ENCODE peak calls at places on chromosomes 12 and 14, in four cellular contexts. V is KBM-7; G is left ventricle myocardium inferior; C is activated CD4-positive, alpha-beta T cell treated with anti-CD3 and anti-CD28 coated beads, Interleukin-2, amount 50 U/mL, for 4 hours. A is an unnamed sample.
A peak's percentile ranks its signal among the peaks of the same experiment; 100 is the strongest.

GRCh38 chr14:100816286-100816949 is 9.5 kb upstream of the MEG3 start:
- DNase-seq in V (no peak), G (no peak), C (no peak), A (no peak)

GRCh38 chr12:131720241-131720640 is 9.4 kb downstream of the SFSWAP start:
- DNase-seq in C (no peak), G (no peak), V (no peak), A (no peak)

GRCh38 chr12:1936406-1937320 is 18.2 kb upstream of the CACNA2D4 start:
- DNase-seq in G (peak; percentile 65), V (peak; percentile 14), C (no peak), A (no peak)

GRCh38 chr12:102883204-102883799 is 33.7 kb downstream of the PAH start:
- DNase-seq in G (peak; percentile 24), C (peak; percentile 5), V (peak; percentile 59), A (peak; percentile 39)

GRCh38 chr14:95935228-95935822 is 58.7 kb downstream of the TUNAR start:
- DNase-seq in V (peak; percentile 28), C (no peak), G (no peak), A (peak; percentile 23)

GRCh38 chr12:66011731-66012130 is 118.8 kb downstream of the LLPH start:
- DNase-seq in C (no peak), G (no peak), V (no peak), A (no peak)

GRCh38 chr14:75811862-75812505 is 150.9 kb downstream of the TTLL5 start:
- DNase-seq in V (no peak), G (no peak), C (no peak), A (no peak)

GRCh38 chr12:59403259-59403932 is 192.4 kb upstream of the SLC16A7 start:
- DNase-seq in C (no peak), V (peak; percentile 51), G (no peak), A (peak; percentile 59)

GRCh38 chr12:57479376-57480115 is at the start of gene ARHGAP9:
- DNase-seq in V (no peak), G (no peak), C (peak; percentile 58), A (peak; percentile 84)

GRCh38 chr14:94500264-94500663 is 9.0 kb downstream of the SERPINA12 start:
- DNase-seq in C (no peak), G (no peak), V (no peak), A (no peak)

GRCh38 chr12:104490221-104490620 is 33.5 kb downstream of the CHST11 start:
- DNase-seq in V (peak; percentile 37), G (no peak), C (no peak), A (no peak)

GRCh38 chr12:46024099-46024498 is 33.7 kb upstream of the SCAF11 start:
- DNase-seq in G (no peak), V (no peak), C (no peak), A (peak; percentile 2)

GRCh38 chr12:132710422-132711168 is at the start of gene PGAM5:
- DNase-seq in C (peak; percentile 91), V (peak; percentile 84), G (peak; percentile 80), A (peak; percentile 98)

GRCh38 chr12:119784673-119785072 is 92.4 kb downstream of the CIT start:
- DNase-seq in G (no peak), V (no peak), C (no peak), A (no peak)

GRCh38 chr12:128794661-128795529 is 28.9 kb downstream of the SLC15A4 start:
- DNase-seq in C (no peak), V (peak; percentile 49), G (no peak), A (peak; percentile 62)

GRCh38 chr12:20696181-20696580 is 1.0 kb downstream of the SLCO1C1 start:
- DNase-seq in C (no peak), G (peak; percentile 50), V (no peak), A (no peak)

GRCh38 chr12:10720974-10721565 is 2.1 kb downstream of the YBX3 start:
- DNase-seq in V (peak; percentile 66), G (no peak), C (no peak), A (no peak)

GRCh38 chr14:88937706-88938105 is 113.3 kb downstream of the TTC8 start:
- DNase-seq in C (no peak), G (no peak), V (no peak), A (no peak)

GRCh38 chr14:81625343-81625742 is 91.7 kb upstream of the SEL1L start:
- DNase-seq in V (peak; percentile 24), C (no peak), G (no peak), A (peak; percentile 2)

GRCh38 chr14:30551460-30551859 is 7.5 kb upstream of the G2E3 start:
- DNase-seq in C (no peak), G (no peak), V (no peak), A (no peak)

GRCh38 chr14:93729993-93730392 is 58.3 kb downstream of the PRIMA1 start:
- DNase-seq in V (no peak), C (no peak), G (no peak), A (peak; percentile 17)

GRCh38 chr12:93702707-93703305 is 25.6 kb downstream of the CRADD start:
- DNase-seq in C (no peak), G (no peak), V (no peak), A (no peak)